ENCODE peak calls at places on chromosomes 6 and 20, in seven cellular contexts. K, Q, W, A, V, B and R are unnamed samples.

GRCh38 chr20:16064991-16065707 is 508.1 kb downstream of the KIF16B start:
- DNase-seq in K (no peak), Q (no peak), W (no peak), A (no peak), V (no peak), B (no peak), R (no peak)

GRCh38 chr6:15066433-15067337 is 179.2 kb upstream of the JARID2 start:
- DNase-seq in K (no peak), Q (peak; percentile 76), W (peak; percentile 37), A (no peak), V (no peak), B (peak; percentile 44), R (no peak)

GRCh38 chr6:75096986-75097385 is 108.9 kb downstream of the COL12A1 start:
- DNase-seq in K (no peak), Q (no peak), W (no peak), A (no peak), V (no peak), B (no peak), R (no peak)

GRCh38 chr20:10291564-10292240 is 73.1 kb downstream of the SNAP25 start:
- DNase-seq in K (no peak), Q (no peak), W (no peak), A (no peak), V (no peak), B (no peak), R (no peak)

GRCh38 chr6:25070547-25071366 is 135.0 kb upstream of the RIPOR2 start:
- DNase-seq in K (peak; percentile 68), Q (peak; percentile 92), W (no peak), A (peak; percentile 76), V (peak; percentile 68), B (peak; percentile 70), R (peak; percentile 85)

GRCh38 chr6:46129301-46129633 is 522 bp upstream of the ENPP4 start:
- DNase-seq in K (no peak), Q (no peak), W (no peak), A (no peak), V (no peak), B (no peak), R (no peak)

GRCh38 chr20:62617711-62618483 is 24.4 kb upstream of the SLCO4A1 start:
- DNase-seq in K (peak; percentile 73), Q (no peak), W (no peak), A (no peak), V (peak; percentile 78), B (peak; percentile 77), R (no peak)

GRCh38 chr6:140977425-140977824 is 1155.3 kb upstream of the GJE1 start:
- DNase-seq in K (no peak), Q (peak; percentile 89), W (peak; percentile 28), A (no peak), V (no peak), B (no peak), R (no peak)

GRCh38 chr20:61173966-61174725 is 77.9 kb upstream of the CDH4 start:
- DNase-seq in K (no peak), Q (no peak), W (peak; percentile 17), A (no peak), V (no peak), B (peak; percentile 29), R (no peak)

GRCh38 chr20:26208296-26209091 is 511.8 kb upstream of the ZNF337 start:
- DNase-seq in K (peak; percentile 9), Q (no peak), W (no peak), A (peak; percentile 70), V (no peak), B (no peak), R (peak; percentile 44)

GRCh38 chr6:137750284-137750683 is 116.8 kb upstream of the TNFAIP3 start:
- DNase-seq in K (no peak), Q (no peak), W (no peak), A (no peak), V (no peak), B (no peak), R (no peak)

GRCh38 chr20:20412750-20413149 is 44.8 kb downstream of the INSM1 start:
- DNase-seq in K (no peak), Q (no peak), W (no peak), A (no peak), V (no peak), B (peak; percentile 20), R (no peak)

GRCh38 chr6:149026530-149026942 is 279.7 kb downstream of the UST start:
- DNase-seq in K (no peak), Q (peak; percentile 89), W (no peak), A (peak; percentile 47), V (no peak), B (peak; percentile 83), R (peak; percentile 61)

GRCh38 chr6:8481727-8482126 is 46.4 kb upstream of the SLC35B3 start:
- DNase-seq in K (no peak), Q (no peak), W (no peak), A (no peak), V (no peak), B (peak; percentile 3), R (no peak)

GRCh38 chr20:46721476-46721875 is 12.0 kb downstream of the SLC2A10 start:
- DNase-seq in K (no peak), Q (no peak), W (no peak), A (no peak), V (no peak), B (no peak), R (no peak)

GRCh38 chr6:169938262-169938701 is 186.9 kb downstream of the ERMARD start:
- DNase-seq in K (no peak), Q (no peak), W (no peak), A (no peak), V (no peak), B (no peak), R (no peak)

GRCh38 chr6:29516108-29516507 is 28.4 kb upstream of the MAS1L start:
- DNase-seq in K (no peak), Q (peak; percentile 7), W (no peak), A (no peak), V (no peak), B (peak; percentile 91), R (no peak)

GRCh38 chr6:138555294-138555988 is 56.1 kb upstream of the NHSL1 start:
- DNase-seq in K (no peak), Q (no peak), W (no peak), A (no peak), V (no peak), B (peak; percentile 68), R (no peak)

GRCh38 chr20:32918751-32919150 is 60.0 kb downstream of the EFCAB8 start:
- DNase-seq in K (no peak), Q (no peak), W (no peak), A (no peak), V (no peak), B (no peak), R (no peak)

GRCh38 chr6:25100288-25100687 is 164.5 kb upstream of the RIPOR2 start:
- DNase-seq in K (no peak), Q (no peak), W (no peak), A (no peak), V (no peak), B (no peak), R (no peak)

GRCh38 chr6:7073810-7074525 is 33.8 kb upstream of the RREB1 start:
- DNase-seq in K (peak; percentile 85), Q (no peak), W (no peak), A (no peak), V (peak; percentile 62), B (no peak), R (peak; percentile 6)

GRCh38 chr20:34632870-34633452 is 43.9 kb downstream of the PIGU start:
- DNase-seq in K (no peak), Q (no peak), W (no peak), A (no peak), V (no peak), B (no peak), R (no peak)

GRCh38 chr20:48728042-48728837 is 99.6 kb downstream of the PREX1 start:
- DNase-seq in K (no peak), Q (no peak), W (no peak), A (no peak), V (no peak), B (no peak), R (no peak)

GRCh38 chr6:66986940-66987339 is 1279.9 kb upstream of the EYS start:
- DNase-seq in K (no peak), Q (no peak), W (no peak), A (no peak), V (no peak), B (no peak), R (no peak)

GRCh38 chr6:166929534-166930189 is 26.7 kb downstream of the RNASET2 start:
- DNase-seq in K (no peak), Q (no peak), W (no peak), A (no peak), V (no peak), B (no peak), R (no peak)

GRCh38 chr6:20953019-20953418 is 418.8 kb downstream of the CDKAL1 start:
- DNase-seq in K (no peak), Q (no peak), W (no peak), A (no peak), V (no peak), B (no peak), R (no peak)

GRCh38 chr6:156056085-156056484 is 600.4 kb upstream of the NOX3 start:
- DNase-seq in K (no peak), Q (no peak), W (no peak), A (no peak), V (no peak), B (no peak), R (no peak)

GRCh38 chr6:168526841-168527281 is 85.9 kb downstream of the SMOC2 start:
- DNase-seq in K (no peak), Q (peak; percentile 86), W (no peak), A (no peak), V (peak; percentile 75), B (no peak), R (no peak)

GRCh38 chr6:34358389-34358906 is 34.0 kb downstream of the NUDT3 start:
- DNase-seq in K (no peak), Q (peak; percentile 49), W (no peak), A (peak; percentile 7), V (peak; percentile 56), B (peak; percentile 15), R (no peak)

GRCh38 chr6:108408861-108409260 is 114.0 kb downstream of the AFG1L start:
- DNase-seq in K (no peak), Q (no peak), W (no peak), A (no peak), V (no peak), B (no peak), R (no peak)

GRCh38 chr6:116667620-116668019 is 946 bp downstream of the ZUP1 start:
- DNase-seq in K (no peak), Q (no peak), W (no peak), A (no peak), V (no peak), B (no peak), R (no peak)